ENCODE peak calls at places on chromosome 13, in five cellular contexts. S is transverse colon, D is body of pancreas, Y is Peyer's patch, W is GM12891. X is an unnamed sample.

GRCh38 chr13:35554972-35555623 is 78.6 kb upstream of the MAB21L1 start:
- DNase-seq in S (no peak), D (no peak), Y (no peak), W (no peak), X (no peak)

GRCh38 chr13:112664501-112665203 is 25.2 kb upstream of the ATP11A start:
- DNase-seq in S (no peak), D (no peak), Y (no peak), W (no peak), X (no peak)

GRCh38 chr13:88042489-88042888 is 371.3 kb downstream of the SLITRK5 start:
- DNase-seq in S (no peak), D (no peak), Y (no peak), W (no peak), X (no peak)

GRCh38 chr13:23748591-23748990 is 140.6 kb downstream of the MIPEP start:
- DNase-seq in S (no peak), D (no peak), Y (no peak), W (no peak), X (no peak)

GRCh38 chr13:79194272-79194671 is 211.8 kb downstream of the RBM26 start:
- DNase-seq in S (peak), D (no peak), Y (no peak), W (peak), X (no peak)

GRCh38 chr13:84845875-84846619 is 953.2 kb downstream of the SLITRK6 start:
- DNase-seq in S (no peak), D (no peak), Y (no peak), W (no peak), X (no peak)

GRCh38 chr13:20348645-20349408 is 116.7 kb upstream of the GJB6 start:
- DNase-seq in S (no peak), D (no peak), Y (no peak), W (no peak), X (no peak)

GRCh38 chr13:28336193-28336657 is 158.7 kb downstream of the FLT1 start:
- DNase-seq in S (no peak), D (no peak), Y (no peak), W (no peak), X (no peak)

GRCh38 chr13:75481176-75482069 is 546 bp downstream of the TBC1D4 start:
- DNase-seq in S (peak), D (peak), Y (peak), W (peak), X (peak)

GRCh38 chr13:76723551-76724232 is 162.5 kb downstream of the KCTD12 start:
- DNase-seq in S (peak), D (no peak), Y (no peak), W (no peak), X (no peak)

GRCh38 chr13:111027481-111028439 is 87.3 kb upstream of the ARHGEF7 start:
- DNase-seq in S (no peak), D (no peak), Y (no peak), W (no peak), X (no peak)

GRCh38 chr13:23610966-23611486 is 40.8 kb downstream of the TNFRSF19 start:
- DNase-seq in S (no peak), D (no peak), Y (no peak), W (no peak), X (no peak)

GRCh38 chr13:40390290-40391008 is 276.0 kb downstream of the FOXO1 start:
- DNase-seq in S (no peak), D (no peak), Y (no peak), W (no peak), X (no peak)

GRCh38 chr13:109276261-109276660 is 510.1 kb downstream of the IRS2 start:
- DNase-seq in S (no peak), D (no peak), Y (no peak), W (no peak), X (no peak)

GRCh38 chr13:21458457-21458815 is 667 bp downstream of the ZDHHC20 start:
- DNase-seq in S (peak), D (peak), Y (peak), W (peak), X (peak)

GRCh38 chr13:99288069-99288468 is 19.1 kb downstream of the GPR183 start:
- DNase-seq in S (no peak), D (no peak), Y (no peak), W (peak), X (no peak)

GRCh38 chr13:77523834-77524728 is 11.4 kb upstream of the SCEL start:
- DNase-seq in S (no peak), D (no peak), Y (no peak), W (no peak), X (no peak)

GRCh38 chr13:110034031-110034430 is 247.6 kb upstream of the IRS2 start:
- DNase-seq in S (no peak), D (no peak), Y (no peak), W (no peak), X (no peak)

GRCh38 chr13:28527629-28528028 is 32.7 kb upstream of the FLT1 start:
- DNase-seq in S (no peak), D (no peak), Y (no peak), W (no peak), X (no peak)

GRCh38 chr13:44576396-44577235 is 486 bp upstream of the TSC22D1 start:
- DNase-seq in S (peak), D (peak), Y (no peak), W (peak), X (peak)

GRCh38 chr13:31114641-31115040 is 47.1 kb downstream of the HSPH1 start:
- DNase-seq in S (no peak), D (no peak), Y (no peak), W (no peak), X (no peak)

GRCh38 chr13:89550842-89551422 is 1796.6 kb upstream of the MIR17HG start:
- DNase-seq in S (no peak), D (no peak), Y (no peak), W (no peak), X (no peak)

GRCh38 chr13:83882626-83882959 is 319 bp upstream of the SLITRK1 start:
- DNase-seq in S (no peak), D (no peak), Y (no peak), W (no peak), X (no peak)

GRCh38 chr13:87274209-87274819 is 396.9 kb upstream of the SLITRK5 start:
- DNase-seq in S (peak), D (peak), Y (no peak), W (peak), X (peak)

GRCh38 chr13:42279080-42279479 is 7.1 kb downstream of the AKAP11 start:
- DNase-seq in S (no peak), D (no peak), Y (no peak), W (no peak), X (no peak)

GRCh38 chr13:30576528-30576927 is 41.2 kb upstream of the USPL1 start:
- DNase-seq in S (peak), D (peak), Y (no peak), W (no peak), X (peak)

GRCh38 chr13:48252176-48252575 is 19.2 kb downstream of the ITM2B start:
- DNase-seq in S (no peak), D (no peak), Y (no peak), W (no peak), X (no peak)

GRCh38 chr13:79442221-79442620 is 36.2 kb upstream of the RBM26 start:
- DNase-seq in S (no peak), D (no peak), Y (no peak), W (no peak), X (no peak)

GRCh38 chr13:99339736-99340392 is 32.7 kb upstream of the GPR183 start:
- DNase-seq in S (peak), D (peak), Y (no peak), W (no peak), X (peak)

GRCh38 chr13:101785858-101786257 is 333.4 kb downstream of the ITGBL1 start:
- DNase-seq in S (no peak), D (peak), Y (no peak), W (no peak), X (peak)

GRCh38 chr13:22944378-22944777 is 236.4 kb upstream of the SGCG start:
- DNase-seq in S (no peak), D (no peak), Y (no peak), W (no peak), X (no peak)

GRCh38 chr13:111115841-111116500 is 861 bp downstream of the ARHGEF7 start:
- DNase-seq in S (peak), D (peak), Y (no peak), W (no peak), X (no peak)

GRCh38 chr13:33285420-33286124 is at the start of gene STARD13:
- DNase-seq in S (peak), D (peak), Y (peak), W (peak), X (peak)
- TF ChIP-seq POLR2A in S (peak), D (peak), Y (peak), W (no peak), X (no peak)

GRCh38 chr13:74134777-74135305 is 637 bp upstream of the KLF12 start:
- DNase-seq in S (peak), D (peak), Y (peak), W (peak), X (no peak)
- TF ChIP-seq POLR2A in S (no peak), D (no peak), Y (no peak), W (no peak), X (no peak)

DNA sequence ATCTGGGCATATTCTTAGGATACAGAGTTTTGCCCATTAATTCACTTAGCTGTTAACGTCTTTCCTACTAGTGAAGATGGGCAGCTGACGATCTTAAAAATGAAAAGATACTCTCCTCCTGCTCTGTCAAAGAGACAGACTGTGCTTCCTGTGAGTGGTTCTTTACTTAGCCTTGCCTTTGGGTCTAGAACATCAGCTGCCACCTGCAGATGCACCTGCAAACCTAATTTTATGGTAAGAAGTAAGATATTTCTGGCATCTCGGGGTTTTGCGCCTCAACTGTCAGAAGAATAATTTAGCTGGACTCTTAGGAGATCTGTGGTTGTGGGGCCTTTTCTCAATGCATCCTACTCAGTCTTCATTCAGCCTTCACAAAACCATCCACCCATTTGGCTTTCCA is 36.2 kb downstream of the TRPC4 start:
- DNase-seq in S (no peak), D (no peak), Y (no peak), W (no peak), X (no peak)
- TF ChIP-seq POLR2A in S (no peak), D (no peak), Y (no peak), W (no peak), X (no peak)

DNA sequence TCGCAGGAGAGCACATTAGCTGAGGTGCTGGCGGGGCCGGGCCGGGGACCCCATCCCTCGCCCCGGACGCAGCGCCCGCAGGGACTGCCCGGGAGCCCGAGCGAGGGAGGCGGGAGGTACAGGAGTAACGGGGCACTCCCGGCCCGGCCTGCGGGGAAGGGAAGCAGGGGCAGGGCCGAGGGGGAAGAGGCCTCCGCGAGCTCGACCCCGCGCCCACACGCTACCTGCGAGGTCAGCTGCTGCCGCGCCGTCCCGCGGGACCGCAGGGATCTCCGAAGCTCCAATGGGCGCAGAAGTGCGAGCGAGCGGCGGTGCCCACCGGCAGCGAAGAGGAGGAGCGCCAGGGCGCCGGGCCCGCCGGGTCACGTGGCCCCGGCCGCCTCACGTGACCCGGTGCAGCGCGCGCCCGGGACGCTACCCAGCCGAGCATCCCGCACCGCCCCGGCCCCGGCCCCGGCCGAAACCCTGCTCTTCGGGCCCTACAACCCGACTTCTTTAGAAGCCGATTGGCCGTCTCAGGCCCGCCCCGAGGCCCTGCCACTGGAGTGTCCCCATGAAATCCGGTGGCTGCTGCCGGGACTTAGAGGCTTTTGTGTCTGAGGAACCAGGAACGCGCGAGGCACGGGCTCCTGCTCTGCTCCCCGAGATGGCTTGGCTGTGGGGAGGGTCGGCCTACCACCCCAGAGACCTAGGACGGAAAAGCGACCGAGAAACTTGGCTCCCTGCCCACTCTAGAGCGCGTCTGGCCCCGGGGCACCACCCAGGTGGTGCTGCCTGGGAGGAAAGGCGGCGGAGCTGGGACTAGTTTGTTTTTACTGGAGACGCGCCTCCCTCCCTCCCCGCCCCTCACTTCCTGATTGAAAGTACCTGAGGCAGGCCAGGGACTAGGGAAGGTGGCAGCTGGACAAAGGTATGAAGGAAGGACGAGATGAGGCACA is at the start of gene RCBTB1:
- DNase-seq in S (peak), D (peak), Y (peak), W (peak), X (peak)
- TF ChIP-seq POLR2A in S (peak), D (peak), Y (peak), W (peak), X (peak)

GRCh38 chr13:27182844-27183497 is 11.4 kb upstream of the USP12 start:
- DNase-seq in S (no peak), D (peak), Y (no peak), W (no peak), X (peak)
- TF ChIP-seq POLR2A in S (no peak), D (no peak), Y (no peak), W (no peak), X (no peak)

DNA sequence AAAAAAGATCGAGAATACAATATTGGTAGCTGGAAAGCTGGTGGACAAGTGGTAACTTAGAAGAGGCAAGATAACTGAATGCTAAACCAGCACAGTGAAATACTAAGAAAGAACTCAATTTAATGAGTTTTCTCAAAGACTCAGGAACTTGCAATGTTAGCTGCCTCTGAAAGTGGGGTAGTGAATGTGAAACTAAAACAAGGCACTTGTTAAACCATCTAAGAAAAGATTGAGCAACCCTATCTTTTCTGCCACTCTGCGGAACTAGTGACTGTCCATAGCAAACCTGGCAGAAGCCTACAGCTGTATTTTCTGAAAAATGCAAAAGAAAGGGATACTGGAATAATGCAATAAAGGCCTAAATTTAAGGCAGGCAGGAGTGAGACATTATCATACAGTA is 1574.4 kb upstream of the PRR20A start:
- DNase-seq in S (no peak), D (no peak), Y (no peak), W (no peak), X (no peak)
- TF ChIP-seq POLR2A in S (no peak), D (no peak), Y (no peak), W (no peak), X (no peak)

DNA sequence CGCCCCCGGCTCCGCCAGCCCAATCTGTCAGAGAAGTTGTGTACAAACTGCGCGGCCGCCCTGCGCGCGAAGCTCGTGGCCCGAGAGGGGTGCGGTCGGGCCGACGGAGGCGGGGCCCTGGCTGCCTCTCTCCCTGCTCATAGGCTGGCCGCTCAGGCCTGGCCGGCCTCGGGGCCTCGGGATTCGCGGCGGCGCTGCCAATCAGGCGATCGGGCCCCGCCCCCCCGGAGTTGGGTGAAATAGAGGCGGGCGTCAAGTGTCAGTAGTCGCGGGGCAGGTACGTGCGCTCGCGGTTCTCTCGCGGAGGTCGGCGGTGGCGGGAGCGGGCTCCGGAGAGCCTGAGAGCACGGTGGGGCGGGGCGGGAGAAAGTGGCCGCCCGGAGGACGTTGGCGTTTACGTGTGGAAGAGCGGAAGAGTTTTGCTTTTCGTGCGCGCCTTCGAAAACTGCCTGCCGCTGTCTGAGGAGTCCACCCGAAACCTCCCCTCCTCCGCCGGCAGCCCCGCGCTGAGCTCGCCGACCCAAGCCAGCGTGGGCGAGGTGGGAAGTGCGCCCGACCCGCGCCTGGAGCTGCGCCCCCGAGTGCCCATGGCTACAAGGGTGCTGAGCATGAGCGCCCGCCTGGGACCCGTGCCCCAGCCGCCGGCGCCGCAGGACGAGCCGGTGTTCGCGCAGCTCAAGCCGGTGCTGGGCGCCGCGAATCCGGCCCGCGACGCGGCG is at the start of gene KLF5:
- DNase-seq in S (peak), D (peak), Y (peak), W (peak), X (peak)
- TF ChIP-seq POLR2A in S (peak), D (peak), Y (peak), W (peak), X (no peak)

DNA sequence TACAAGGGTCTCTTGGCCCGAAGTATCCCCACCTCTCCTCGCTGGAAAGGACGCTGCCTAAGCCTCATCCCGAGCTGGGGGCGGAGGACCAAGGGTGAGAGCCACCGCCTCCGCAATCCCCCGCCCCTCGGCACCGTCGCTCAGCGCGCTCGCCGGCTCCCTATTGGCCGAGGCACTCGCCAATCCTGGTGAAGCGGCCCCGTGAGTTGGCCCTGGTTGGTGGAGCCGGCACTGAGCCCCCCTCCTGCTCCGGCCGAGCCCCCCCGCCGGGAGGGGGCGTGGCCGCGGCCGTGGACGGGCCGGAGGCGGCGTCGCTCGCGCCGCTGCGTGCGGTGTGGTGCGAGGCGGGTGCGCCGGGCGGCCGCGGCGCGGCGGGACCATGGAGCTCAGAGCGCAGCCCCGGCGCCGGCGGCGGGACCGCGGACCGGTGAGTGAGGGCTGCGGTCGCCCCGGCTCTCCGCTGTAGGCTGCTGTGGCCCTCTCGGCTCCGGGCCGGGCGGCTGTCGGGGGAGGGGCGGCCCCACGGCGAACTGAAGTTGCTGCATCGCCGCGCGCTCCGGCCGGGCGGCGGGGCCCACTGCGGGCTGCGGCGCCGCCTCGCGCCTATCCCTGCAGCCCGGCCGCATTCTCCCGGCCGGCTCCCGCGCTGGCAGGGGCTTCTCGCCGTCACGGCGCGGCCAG is at the start of gene WASF3:
- DNase-seq in S (peak), D (peak), Y (peak), W (peak), X (peak)
- TF ChIP-seq POLR2A in S (no peak), D (peak), Y (no peak), W (no peak), X (no peak)

DNA sequence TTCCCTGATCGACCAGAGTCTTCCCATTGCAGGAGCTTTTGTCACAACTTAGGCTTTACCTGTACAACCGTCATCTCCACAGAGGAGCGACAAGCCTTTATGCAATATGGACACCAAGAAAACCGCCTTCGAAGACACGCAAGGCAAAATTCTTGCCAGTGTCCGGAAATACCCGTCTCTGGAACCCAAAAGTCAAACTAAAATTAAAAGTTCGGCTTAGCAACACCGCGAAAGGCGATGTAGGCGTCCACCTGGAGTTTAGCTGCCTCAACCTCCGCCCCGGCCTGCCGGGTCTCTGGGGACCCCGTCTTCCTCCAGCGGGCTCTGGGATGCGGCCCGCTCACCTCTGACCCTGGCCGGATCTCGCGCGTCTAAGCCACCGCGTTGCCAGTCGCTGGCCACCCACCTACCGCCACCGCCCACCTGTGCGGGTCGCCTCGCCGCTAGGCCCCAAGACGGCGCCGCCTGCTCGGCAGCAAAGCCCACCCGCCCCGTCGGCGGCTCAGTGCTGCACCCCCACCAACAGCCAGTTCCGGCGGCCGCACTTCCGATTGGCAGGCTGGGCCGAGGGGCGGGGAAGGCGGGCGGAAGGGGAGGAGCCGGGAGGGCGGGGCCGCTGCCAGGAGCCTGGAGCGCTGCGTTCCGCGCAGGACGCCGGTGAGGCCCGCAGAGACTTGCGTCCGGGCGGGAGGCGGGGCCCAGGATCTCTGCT is at the start of gene SUPT20H:
- DNase-seq in S (peak), D (peak), Y (peak), W (peak), X (peak)
- TF ChIP-seq POLR2A in S (peak), D (peak), Y (peak), W (peak), X (peak)